ENCODE peak calls at places on chromosomes 1 and 21, in six cellular contexts. K, X, S, G, D and L are unnamed samples.

GRCh38 chr1:11727119-11727518 is 8.8 kb upstream of the AGTRAP start:
- DNase-seq in K (no peak), X (no peak), S (no peak), G (no peak), D (no peak), L (no peak)

GRCh38 chr1:221161571-221162041 is 282.4 kb downstream of the HLX start:
- DNase-seq in K (no peak), X (no peak), S (no peak), G (no peak), D (no peak), L (peak)

GRCh38 chr1:28437924-28438699 is 67.7 kb upstream of the RCC1 start:
- DNase-seq in K (no peak), X (peak), S (no peak), G (peak), D (peak), L (peak)

GRCh38 chr1:114107474-114108175 is 46.0 kb downstream of the SYT6 start:
- DNase-seq in K (no peak), X (no peak), S (no peak), G (no peak), D (no peak), L (no peak)

GRCh38 chr1:15950763-15951295 is 25.1 kb downstream of the ZBTB17 start:
- DNase-seq in K (no peak), X (peak), S (peak), G (no peak), D (peak), L (no peak)

GRCh38 chr21:31397515-31397926 is 53.5 kb upstream of the TIAM1 start:
- DNase-seq in K (no peak), X (no peak), S (no peak), G (peak), D (no peak), L (no peak)

GRCh38 chr1:229798558-229798957 is 172.5 kb downstream of the URB2 start:
- DNase-seq in K (no peak), X (no peak), S (no peak), G (no peak), D (no peak), L (no peak)

GRCh38 chr1:232806071-232806510 is 875 bp downstream of the MAP10 start:
- DNase-seq in K (no peak), X (no peak), S (no peak), G (no peak), D (no peak), L (peak)

GRCh38 chr1:164272156-164272555 is 286.8 kb upstream of the PBX1 start:
- DNase-seq in K (no peak), X (no peak), S (no peak), G (no peak), D (no peak), L (no peak)

GRCh38 chr1:198669023-198669698 is 30.3 kb downstream of the PTPRC start:
- DNase-seq in K (no peak), X (peak), S (peak), G (no peak), D (peak), L (peak)

GRCh38 chr1:1773874-1774273 is 4.4 kb downstream of the NADK start:
- DNase-seq in K (no peak), X (no peak), S (no peak), G (no peak), D (no peak), L (no peak)

GRCh38 chr1:185960377-185961151 is 226.4 kb downstream of the HMCN1 start:
- DNase-seq in K (no peak), X (no peak), S (no peak), G (no peak), D (no peak), L (no peak)

GRCh38 chr1:214446772-214447556 is 104.4 kb downstream of the PTPN14 start:
- DNase-seq in K (peak), X (peak), S (no peak), G (no peak), D (no peak), L (peak)

GRCh38 chr1:101043776-101044175 is 18.2 kb upstream of the DPH5 start:
- DNase-seq in K (no peak), X (peak), S (no peak), G (no peak), D (no peak), L (no peak)

GRCh38 chr1:179206817-179207216 is 22.7 kb downstream of the ABL2 start:
- DNase-seq in K (no peak), X (no peak), S (no peak), G (no peak), D (no peak), L (no peak)

GRCh38 chr1:119635801-119636390 is 12.2 kb downstream of the ZNF697 start:
- DNase-seq in K (no peak), X (no peak), S (no peak), G (no peak), D (no peak), L (no peak)

GRCh38 chr1:169601096-169601881 is 15.0 kb upstream of the F5 start:
- DNase-seq in K (no peak), X (no peak), S (no peak), G (no peak), D (peak), L (peak)

GRCh38 chr1:107975861-107976260 is 10.9 kb upstream of the VAV3 start:
- DNase-seq in K (no peak), X (no peak), S (no peak), G (no peak), D (no peak), L (no peak)

GRCh38 chr1:3032970-3033794 is 11.9 kb downstream of the ACTRT2 start:
- DNase-seq in K (no peak), X (no peak), S (no peak), G (no peak), D (no peak), L (no peak)

GRCh38 chr1:237340892-237341291 is 298.9 kb downstream of the RYR2 start:
- DNase-seq in K (no peak), X (no peak), S (no peak), G (no peak), D (no peak), L (no peak)

GRCh38 chr1:241990040-241990439 is 8.9 kb downstream of the MAP1LC3C start:
- DNase-seq in K (no peak), X (peak), S (no peak), G (peak), D (no peak), L (no peak)

GRCh38 chr1:111707906-111708305 is 31.3 kb downstream of the INKA2 start:
- DNase-seq in K (no peak), X (no peak), S (no peak), G (no peak), D (no peak), L (no peak)

GRCh38 chr1:165857046-165857801 is 29.8 kb downstream of the UCK2 start:
- DNase-seq in K (no peak), X (no peak), S (no peak), G (peak), D (peak), L (peak)

GRCh38 chr1:197343663-197344273 is 75.7 kb downstream of the CRB1 start:
- DNase-seq in K (no peak), X (no peak), S (no peak), G (no peak), D (no peak), L (no peak)

GRCh38 chr1:12246584-12246983 is 16.8 kb downstream of the VPS13D start:
- DNase-seq in K (no peak), X (no peak), S (no peak), G (no peak), D (no peak), L (no peak)

GRCh38 chr1:150516050-150516591 is 569 bp downstream of the FALEC start:
- DNase-seq in K (no peak), X (no peak), S (no peak), G (no peak), D (peak), L (no peak)

GRCh38 chr1:218718977-218719376 is 373.8 kb downstream of the TGFB2 start:
- DNase-seq in K (no peak), X (no peak), S (no peak), G (no peak), D (no peak), L (no peak)